ENCODE peak calls at places on chromosomes 3 and 15, in four cellular contexts. U is HCT116, Q is K562, B is HepG2. E is an unnamed sample.

GRCh38 chr15:71780349-71780976 is 29.9 kb upstream of the NR2E3 start:
- DNase-seq in U (no peak), Q (peak), B (peak), E (no peak)

GRCh38 chr3:104606812-104607211 is 759.9 kb upstream of the ALCAM start:
- DNase-seq in U (no peak), Q (no peak), B (peak), E (no peak)

GRCh38 chr3:150286390-150287147 is 121.5 kb upstream of the TSC22D2 start:
- DNase-seq in U (peak), Q (peak), B (peak), E (no peak)

GRCh38 chr3:128845119-128845518 is 34.3 kb upstream of the ACAD9 start:
- DNase-seq in U (no peak), Q (no peak), B (peak), E (no peak)

GRCh38 chr3:105513042-105513441 is 146.3 kb downstream of the ALCAM start:
- DNase-seq in U (no peak), Q (no peak), B (no peak), E (no peak)

GRCh38 chr3:108780235-108780634 is 23.0 kb upstream of the RETNLB start:
- DNase-seq in U (no peak), Q (no peak), B (no peak), E (no peak)

GRCh38 chr15:98344591-98344990 is 303.7 kb upstream of the IGF1R start:
- DNase-seq in U (no peak), Q (no peak), B (no peak), E (no peak)

GRCh38 chr3:7657214-7658112 is 796.5 kb downstream of the GRM7 start:
- DNase-seq in U (no peak), Q (no peak), B (no peak), E (no peak)

GRCh38 chr15:98649996-98650870 is 1.9 kb downstream of the IGF1R start:
- DNase-seq in U (no peak), Q (no peak), B (peak), E (no peak)

GRCh38 chr3:138070006-138070405 is 45.4 kb downstream of the DZIP1L start:
- DNase-seq in U (no peak), Q (no peak), B (no peak), E (no peak)

GRCh38 chr15:77068633-77069032 is 2.3 kb downstream of the TSPAN3 start:
- DNase-seq in U (no peak), Q (no peak), B (no peak), E (no peak)

GRCh38 chr15:90072978-90073640 is 29.2 kb downstream of the IDH2 start:
- DNase-seq in U (no peak), Q (no peak), B (no peak), E (no peak)

GRCh38 chr15:90074916-90075315 is 27.4 kb downstream of the IDH2 start:
- DNase-seq in U (no peak), Q (no peak), B (no peak), E (no peak)

GRCh38 chr15:90067953-90068613 is 34.2 kb downstream of the IDH2 start:
- DNase-seq in U (no peak), Q (no peak), B (no peak), E (no peak)

GRCh38 chr15:90074023-90074422 is 28.2 kb downstream of the IDH2 start:
- DNase-seq in U (no peak), Q (no peak), B (no peak), E (no peak)

DNA sequence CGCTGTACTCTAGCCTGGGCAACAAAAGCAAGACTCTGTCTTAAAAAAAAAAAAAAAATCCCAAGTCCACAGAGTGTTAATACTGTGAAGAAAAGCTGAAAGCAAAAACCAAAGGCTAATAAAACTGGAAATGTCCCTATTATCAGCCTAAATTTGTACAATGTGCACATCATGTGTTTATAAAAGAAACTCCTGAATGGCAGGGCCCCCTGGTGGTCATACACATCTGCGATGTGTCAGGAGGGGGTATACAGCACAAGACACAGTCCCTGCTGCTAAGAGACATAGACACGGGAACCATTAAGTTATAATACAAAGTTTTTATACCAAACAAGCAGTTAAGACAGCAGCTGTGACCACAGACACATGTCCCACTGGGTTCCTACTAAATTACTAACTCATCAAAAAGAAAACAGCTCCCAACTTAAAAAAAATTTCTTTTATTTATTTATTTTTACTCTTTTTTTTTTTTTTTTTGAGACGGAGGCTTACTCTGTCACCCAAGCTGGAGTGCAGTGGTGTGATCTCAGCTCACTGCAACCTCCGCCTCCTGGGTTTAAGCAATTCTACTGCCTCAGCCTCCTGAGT is 31.0 kb downstream of the IDH2 start:
- DNase-seq in U (peak), Q (peak), B (peak), E (peak)
- TF ChIP-seq TCF7L2 in U (no peak), Q (no peak), B (no peak), E (no peak)

GRCh38 chr3:151900460-151900859 is 27.0 kb downstream of the SUCNR1 start:
- DNase-seq in U (no peak), Q (no peak), B (no peak), E (no peak)

GRCh38 chr3:151895881-151896661 is 22.6 kb downstream of the SUCNR1 start:
- DNase-seq in U (no peak), Q (no peak), B (no peak), E (no peak)

GRCh38 chr3:151895478-151895877 is 22.0 kb downstream of the SUCNR1 start:
- DNase-seq in U (no peak), Q (no peak), B (no peak), E (no peak)

GRCh38 chr3:151894219-151894618 is 20.8 kb downstream of the SUCNR1 start:
- DNase-seq in U (no peak), Q (no peak), B (no peak), E (no peak)

DNA sequence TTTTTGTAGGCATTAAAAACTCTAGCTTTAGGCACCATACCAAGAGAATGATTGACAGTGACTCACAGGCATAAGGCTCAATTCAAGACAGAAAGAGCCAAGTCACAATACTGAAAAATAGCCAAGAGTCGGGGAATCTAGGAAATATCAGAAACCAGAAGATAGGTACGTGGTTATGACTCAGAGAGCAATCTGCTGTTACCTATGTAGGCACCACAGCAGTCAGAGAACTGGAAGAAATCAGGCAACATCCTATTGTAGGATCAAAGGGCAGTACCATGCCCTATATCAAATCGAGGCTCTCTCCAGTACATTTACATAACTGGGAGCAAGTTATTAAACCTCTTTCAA is 23.2 kb downstream of the SUCNR1 start:
- DNase-seq in U (peak), Q (no peak), B (no peak), E (no peak)
- TF ChIP-seq TCF7L2 in U (peak), Q (no peak), B (no peak), E (no peak)

DNA sequence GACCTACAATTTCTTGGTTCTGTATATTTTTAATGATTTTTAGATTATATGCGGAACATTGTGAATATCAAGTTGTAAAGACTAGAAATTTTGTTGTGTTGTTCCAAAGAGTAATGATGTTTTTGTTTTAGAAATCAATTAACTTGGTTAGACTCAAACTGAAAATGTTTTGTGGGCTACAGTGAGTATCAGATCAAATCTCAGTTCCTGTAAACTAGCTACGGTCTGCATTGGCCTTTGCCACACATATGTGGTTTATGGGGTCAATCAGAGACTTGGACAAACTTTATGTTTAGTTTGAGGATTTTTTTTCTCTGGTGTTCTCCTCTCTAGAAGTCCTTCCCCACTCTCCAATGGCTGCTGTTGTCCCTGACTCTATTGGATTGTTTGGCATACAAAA is 308.0 kb upstream of the THRB start:
- DNase-seq in U (no peak), Q (no peak), B (no peak), E (no peak)
- TF ChIP-seq TCF7L2 in U (no peak), Q (no peak), B (no peak), E (no peak)

GRCh38 chr3:414063-414462 is 217.5 kb downstream of the CHL1 start:
- DNase-seq in U (no peak), Q (peak), B (no peak), E (no peak)
- TF ChIP-seq TCF7L2 in U (no peak), Q (no peak), B (no peak), E (no peak)

DNA sequence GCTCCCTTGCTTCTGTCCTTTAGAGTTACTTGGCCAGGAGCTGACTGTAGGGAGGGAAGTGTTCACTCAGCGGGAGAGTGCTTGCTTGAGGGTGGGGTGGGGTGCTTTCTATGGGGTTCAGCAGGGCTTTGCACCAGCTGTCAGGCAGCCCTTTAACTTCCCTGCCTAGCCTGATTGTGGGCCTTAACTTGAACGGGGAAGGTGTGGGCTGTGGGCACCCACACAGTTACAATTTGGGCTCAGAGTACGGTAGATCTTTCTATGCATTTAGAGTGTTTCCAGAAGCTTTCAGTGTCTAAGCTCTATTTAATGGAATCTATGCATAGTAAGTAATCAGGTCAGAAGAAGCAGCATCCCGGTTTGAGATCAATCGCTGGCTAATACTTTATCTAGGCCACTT is 48.2 kb upstream of the SKOR1 start:
- DNase-seq in U (no peak), Q (no peak), B (no peak), E (no peak)
- TF ChIP-seq TCF7L2 in U (no peak), Q (no peak), B (no peak), E (no peak)

DNA sequence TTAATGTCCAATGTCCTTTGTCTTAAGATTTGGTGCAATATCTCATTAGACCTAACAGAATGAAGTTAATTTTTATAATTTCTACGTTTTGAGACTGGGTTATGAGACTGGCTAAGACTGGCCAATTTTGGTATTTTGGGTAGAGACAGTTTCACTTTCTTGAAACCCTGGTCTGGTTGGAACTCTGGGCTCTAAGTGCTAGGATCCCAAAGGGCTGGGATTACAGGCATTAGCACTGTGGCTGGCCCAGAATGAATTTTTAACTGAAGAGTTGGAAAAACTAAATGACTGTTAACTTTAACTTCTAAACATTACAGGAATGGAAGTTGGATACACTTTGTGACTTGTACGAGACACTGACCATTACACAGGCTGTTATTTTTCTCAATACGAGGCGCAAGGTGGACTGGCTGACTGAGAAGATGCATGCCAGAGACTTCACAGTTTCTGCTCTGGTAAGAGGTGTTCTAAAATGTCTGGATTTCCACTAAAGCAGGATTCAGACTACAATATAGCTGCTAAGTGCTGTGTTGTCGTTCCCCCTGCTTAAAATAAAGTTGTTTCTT is 3.5 kb downstream of the EIF4A2 start:
- DNase-seq in U (no peak), Q (no peak), B (no peak), E (no peak)
- TF ChIP-seq TCF7L2 in U (no peak), Q (no peak), B (no peak), E (no peak)

DNA sequence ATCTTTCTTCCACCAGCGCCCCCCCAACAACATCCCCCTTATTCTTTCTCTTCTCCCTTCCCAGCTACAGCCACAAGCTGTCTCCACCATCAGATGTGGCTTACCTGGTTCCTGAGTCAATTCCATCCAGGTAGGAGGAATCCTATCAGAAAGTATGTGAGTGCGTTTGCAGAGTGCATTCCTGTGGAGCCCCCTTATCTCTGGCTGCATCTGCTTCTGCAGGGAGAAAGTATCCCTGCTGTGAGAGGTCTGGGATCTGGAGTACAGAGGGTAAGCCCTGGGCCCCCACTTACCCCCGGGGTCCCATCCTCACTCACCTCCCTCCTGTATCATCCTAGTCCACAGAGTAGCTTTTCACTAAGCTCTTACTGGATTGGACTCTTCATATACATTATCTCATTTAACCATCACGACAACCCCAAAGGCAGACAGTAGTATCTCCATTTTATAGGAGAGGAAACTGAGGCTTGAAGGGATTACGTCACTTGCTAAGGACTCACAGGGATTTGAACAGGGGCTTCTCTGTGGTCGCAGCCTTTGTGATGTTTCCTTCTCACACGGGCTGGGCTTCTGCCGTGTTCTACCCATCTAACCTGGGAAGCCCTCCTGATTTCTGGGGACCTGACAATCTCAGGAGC is 22.2 kb upstream of the MAGEF1 start:
- DNase-seq in U (no peak), Q (peak), B (no peak), E (no peak)
- TF ChIP-seq TCF7L2 in U (no peak), Q (no peak), B (no peak), E (no peak)

GRCh38 chr3:27201435-27201966 is 167.7 kb downstream of the NEK10 start:
- DNase-seq in U (no peak), Q (no peak), B (no peak), E (no peak)
- TF ChIP-seq TCF7L2 in U (no peak), Q (no peak), B (no peak), E (no peak)

DNA sequence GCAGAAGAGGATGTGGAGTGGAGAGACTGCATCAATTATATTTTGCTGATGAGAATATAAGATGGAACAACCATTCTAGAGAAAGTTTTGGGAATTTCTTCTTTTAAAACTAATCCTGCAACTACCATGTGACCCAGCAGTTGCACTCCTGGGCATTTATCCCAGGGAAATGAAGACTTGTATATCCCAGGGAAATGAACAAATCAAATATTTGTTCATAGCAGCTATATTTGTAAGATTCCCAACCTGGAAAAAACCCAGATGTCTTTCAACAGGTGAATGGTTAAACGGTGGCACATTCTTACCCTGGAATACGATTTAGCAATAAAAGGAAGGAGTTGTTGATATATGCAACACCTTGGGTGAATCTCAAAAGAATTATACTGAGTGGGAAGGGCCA is 385.3 kb upstream of the TPRG1 start:
- DNase-seq in U (no peak), Q (no peak), B (no peak), E (no peak)
- TF ChIP-seq TCF7L2 in U (no peak), Q (no peak), B (no peak), E (no peak)

GRCh38 chr15:56058986-56059385 is 65.6 kb upstream of the NEDD4 start:
- DNase-seq in U (no peak), Q (no peak), B (no peak), E (no peak)

GRCh38 chr15:56053046-56053400 is 59.6 kb upstream of the NEDD4 start:
- DNase-seq in U (no peak), Q (no peak), B (no peak), E (no peak)

GRCh38 chr15:56059716-56060115 is 66.3 kb upstream of the NEDD4 start:
- DNase-seq in U (no peak), Q (no peak), B (no peak), E (no peak)

GRCh38 chr15:56052389-56053045 is 59.1 kb upstream of the NEDD4 start:
- DNase-seq in U (peak), Q (peak), B (peak), E (peak)

GRCh38 chr15:56056626-56057025 is 63.2 kb upstream of the NEDD4 start:
- DNase-seq in U (no peak), Q (no peak), B (no peak), E (no peak)
- TF ChIP-seq TCF7L2 in U (no peak), Q (no peak), B (no peak), E (no peak)

E was measured in Panc1.